ENCODE peak calls at places on chromosome 21, in six cellular contexts. Y is fibroblast of lung, E is GM12878, V is heart right ventricle, L is heart left ventricle, Q is psoas muscle. N is an unnamed sample.

GRCh38 chr21:32300117-32300681 is 1.5 kb downstream of the MRAP start:
- DNase-seq in V (no peak), Q (no peak), L (no peak), Y (no peak), E (no peak), N (no peak)

GRCh38 chr21:42563261-42564045 is 49.8 kb downstream of the SLC37A1 start:
- DNase-seq in L (peak; percentile 4), Y (no peak), V (no peak), Q (no peak), E (no peak), N (peak; percentile 29)

GRCh38 chr21:35095859-35096291 is 46.8 kb upstream of the RUNX1 start:
- DNase-seq in L (no peak), E (no peak), Q (no peak), V (no peak), Y (peak; percentile 77), N (no peak)

GRCh38 chr21:34996304-34997081 is 52.6 kb downstream of the RUNX1 start:
- DNase-seq in Q (no peak), Y (peak; percentile 71), L (peak; percentile 49), E (no peak), V (no peak), N (no peak)

GRCh38 chr21:33036430-33037162 is 10.9 kb downstream of the OLIG2 start:
- DNase-seq in L (peak; percentile 39), Y (peak; percentile 29), Q (no peak), E (no peak), V (no peak), N (peak; percentile 66)

GRCh38 chr21:42056468-42056867 is 14.6 kb upstream of the UMODL1 start:
- DNase-seq in Q (no peak), Y (peak; percentile 11), E (no peak), V (no peak), L (no peak), N (no peak)

GRCh38 chr21:28818663-28819278 is 173.9 kb downstream of the LTN1 start:
- DNase-seq in E (no peak), Q (no peak), Y (peak; percentile 70), V (no peak), L (no peak), N (no peak)

GRCh38 chr21:27833298-27833697 is 866.4 kb upstream of the ADAMTS5 start:
- DNase-seq in L (no peak), Q (no peak), Y (no peak), V (no peak), E (no peak), N (no peak)

GRCh38 chr21:29315155-29315749 is 16.5 kb downstream of the BACH1 start:
- DNase-seq in E (no peak), Y (no peak), L (no peak), V (no peak), Q (no peak), N (no peak)

GRCh38 chr21:34345892-34346291 is 17.9 kb upstream of the KCNE2 start:
- DNase-seq in Y (peak; percentile 49), L (no peak), V (no peak), E (no peak), Q (no peak), N (no peak)

GRCh38 chr21:40143822-40144525 is 276.7 kb downstream of the PCP4 start:
- DNase-seq in E (no peak), V (peak; percentile 44), L (no peak), Q (no peak), Y (peak; percentile 37), N (peak; percentile 82)

GRCh38 chr21:42315296-42315891 is at the start of gene TFF3:
- DNase-seq in Y (no peak), V (no peak), E (no peak), Q (no peak), L (no peak), N (no peak)

GRCh38 chr21:26966360-26966977 is 419 bp downstream of the ADAMTS5 start:
- DNase-seq in Y (no peak), E (no peak), V (no peak), L (peak; percentile 28), Q (no peak), N (peak; percentile 34)

GRCh38 chr21:28142692-28143091 is 850.0 kb downstream of the LTN1 start:
- DNase-seq in V (no peak), Q (no peak), L (no peak), E (no peak), Y (peak; percentile 85), N (no peak)

GRCh38 chr21:30646904-30647303 is 4.2 kb downstream of the KRTAP20-3 start:
- DNase-seq in V (no peak), Y (no peak), Q (no peak), E (no peak), L (no peak), N (no peak)

GRCh38 chr21:35333831-35334593 is 284.9 kb upstream of the RUNX1 start:
- DNase-seq in E (no peak), Q (no peak), L (no peak), V (no peak), Y (no peak), N (no peak)

GRCh38 chr21:35096959-35097358 is 47.9 kb upstream of the RUNX1 start:
- DNase-seq in L (no peak), E (no peak), V (no peak), Q (no peak), Y (no peak), N (no peak)

GRCh38 chr21:37636152-37636860 is 269.7 kb downstream of the DYRK1A start:
- DNase-seq in Y (peak; percentile 38), L (no peak), Q (no peak), V (no peak), E (no peak), N (no peak)

GRCh38 chr21:42058631-42059111 is 12.4 kb upstream of the UMODL1 start:
- DNase-seq in Y (no peak), E (no peak), L (no peak), Q (no peak), V (no peak), N (peak; percentile 75)

GRCh38 chr21:40658237-40658636 is 188.7 kb downstream of the DSCAM start:
- DNase-seq in V (no peak), Q (no peak), Y (no peak), E (no peak), L (no peak), N (no peak)

GRCh38 chr21:28856588-28857250 is 136.0 kb downstream of the LTN1 start:
- DNase-seq in Y (peak; percentile 20), Q (no peak), E (no peak), L (no peak), V (no peak), N (no peak)

GRCh38 chr21:40760811-40761210 is 86.1 kb downstream of the DSCAM start:
- DNase-seq in Q (no peak), L (no peak), Y (no peak), E (no peak), V (no peak), N (no peak)

GRCh38 chr21:25508364-25508763 is 98.9 kb downstream of the MRPL39 start:
- DNase-seq in Y (no peak), V (no peak), Q (no peak), E (no peak), L (no peak), N (no peak)
- H3K27ac ChIP-seq in Y (no peak overlapping the region), V (no peak overlapping the region), Q (no peak overlapping the region), E (peak overlapping the region; percentile 95), L (no peak overlapping the region), N (no peak overlapping the region)

GRCh38 chr21:46285206-46285661 is at the start of gene MCM3AP:
- DNase-seq in V (no peak), Q (no peak), Y (no peak), E (no peak), L (no peak), N (no peak)

GRCh38 chr21:46289655-46290178 is 3.6 kb downstream of the YBEY start:
- DNase-seq in E (no peak), Q (no peak), Y (no peak), L (no peak), V (no peak), N (no peak)

GRCh38 chr21:46285761-46286667 is at the start of gene YBEY:
- DNase-seq in V (peak; percentile 91), Y (peak; percentile 93), Q (peak; percentile 95), E (peak; percentile 59), L (peak; percentile 93), N (peak; percentile 94)

GRCh38 chr21:46286668-46286982 is 483 bp downstream of the YBEY start:
- DNase-seq in V (no peak), L (no peak), Y (no peak), Q (no peak), E (no peak), N (no peak)

GRCh38 chr21:46287541-46287940 is 1.4 kb downstream of the YBEY start:
- DNase-seq in E (no peak), Y (no peak), V (no peak), Q (no peak), L (no peak), N (peak; percentile 34)
- H3K4me3 ChIP-seq in E (peak overlapping the region; percentile 97), Y (peak overlapping the region; percentile 63), V (peak overlapping the region; percentile 82), Q (peak overlapping the region; percentile 93), L (peak overlapping the region; percentile 81), N (no peak overlapping the region)

GRCh38 chr21:38821248-38821647 is 15.5 kb downstream of the ETS2 start:
- DNase-seq in V (no peak), E (no peak), L (no peak), Q (no peak), Y (no peak), N (no peak)
- H3K4me1 ChIP-seq in V (peaks cover 33% of the 10 kb centered on the region), E (no peaks in the 10 kb centered on the region), L (peaks cover 10% of the 10 kb centered on the region), Q (peaks cover 38% of the 10 kb centered on the region), Y (peaks cover 42% of the 10 kb centered on the region), N (peaks cover 4% of the 10 kb centered on the region)

GRCh38 chr21:43574741-43575465 is 84.4 kb downstream of the HSF2BP start:
- DNase-seq in E (no peak), Q (peak; percentile 63), Y (no peak), L (peak; percentile 47), V (peak; percentile 28), N (peak; percentile 80)

GRCh38 chr21:43575466-43575841 is 83.8 kb downstream of the HSF2BP start:
- DNase-seq in V (no peak), Y (no peak), E (no peak), L (no peak), Q (no peak), N (no peak)

GRCh38 chr21:43573921-43574320 is 85.4 kb downstream of the HSF2BP start:
- DNase-seq in E (no peak), Q (no peak), L (no peak), V (no peak), Y (no peak), N (no peak)

GRCh38 chr21:43571976-43572375 is 87.3 kb downstream of the HSF2BP start:
- DNase-seq in V (no peak), E (no peak), L (peak; percentile 62), Y (no peak), Q (peak; percentile 71), N (no peak)

GRCh38 chr21:43572443-43572842 is 86.8 kb downstream of the HSF2BP start:
- DNase-seq in Q (no peak), L (no peak), Y (no peak), E (no peak), V (no peak), N (no peak)
- H3K27ac ChIP-seq in Q (no peak overlapping the region), L (no peak overlapping the region), Y (no peak overlapping the region), E (no peak overlapping the region), V (no peak overlapping the region), N (no peak overlapping the region)

DNA sequence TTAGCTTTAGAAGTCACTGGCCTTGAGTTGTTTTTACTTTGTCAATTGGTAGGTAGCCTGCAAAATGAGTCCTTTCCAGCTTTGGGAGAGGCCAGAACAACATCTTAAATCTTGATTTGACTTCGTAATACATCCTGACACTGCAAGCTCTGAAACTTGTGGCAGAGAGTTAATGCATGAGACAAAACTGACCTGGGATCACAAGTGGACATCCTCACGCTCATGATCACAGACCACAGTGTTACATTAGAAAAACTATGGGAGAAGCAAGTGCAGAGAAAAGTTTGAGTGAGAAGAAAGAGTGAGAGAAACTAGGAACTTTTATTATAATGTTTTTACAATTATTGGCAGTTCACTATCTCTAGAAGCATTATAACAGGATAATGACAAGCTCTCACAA is 550.9 kb downstream of the USP25 start:
- DNase-seq in L (no peak), V (no peak), Y (peak; percentile 18), E (no peak), Q (no peak), N (no peak)
- H3K4me3 ChIP-seq in L (peak overlapping the region; percentile 31), V (peak overlapping the region; percentile 12), Y (peak overlapping the region; percentile 30), E (no peak overlapping the region), Q (peak overlapping the region; percentile 61), N (peak overlapping the region; percentile 54)